ENCODE peak calls at places on chromosomes 13 and 19, in ten cellular contexts. B is heart right ventricle; Q is astrocyte; N is mesenchymal stem cell; P is uterus; W is effector memory CD4-positive, alpha-beta T cell; L is CD8-positive, alpha-beta T cell; E is left ventricle myocardium inferior; F is fibroblast of lung; K is aorta. D is an unnamed sample. For H3K36me3, the result is how much of the 10 kb centered on the place peaks cover.

GRCh38 chr19:40888191-40888590 is 6.2 kb upstream of the CYP2A7 start:
- DNase-seq in E (no peak), Q (no peak), L (no peak), P (no peak), N (no peak), B (no peak), W (no peak), F (no peak), K (no peak), D (no peak)

GRCh38 chr13:113742000-113742441 is 17.0 kb upstream of the TMEM255B start:
- DNase-seq in L (peak), Q (no peak), E (no peak), B (no peak), W (no peak), P (no peak), N (peak), K (peak), F (peak), D (no peak)

GRCh38 chr13:112124100-112124499 is 57.2 kb downstream of the SOX1 start:
- DNase-seq in L (no peak), N (no peak), F (no peak), K (no peak), W (no peak), P (no peak), E (no peak), B (no peak), Q (no peak), D (no peak)

GRCh38 chr13:86986448-86986847 is 684.7 kb upstream of the SLITRK5 start:
- DNase-seq in K (no peak), W (no peak), B (no peak), N (peak), Q (peak), P (no peak), F (peak), L (no peak), E (no peak), D (no peak)

GRCh38 chr19:14440049-14440448 is 6.9 kb downstream of the PKN1 start:
- DNase-seq in E (peak), L (peak), W (peak), Q (no peak), F (no peak), B (peak), K (peak), P (peak), N (no peak), D (peak)

GRCh38 chr19:52946322-52947310 is 16.1 kb downstream of the ZNF816 start:
- DNase-seq in Q (no peak), F (peak), N (no peak), P (peak), B (peak), L (no peak), W (no peak), E (peak), K (peak), D (no peak)

GRCh38 chr19:40585241-40585640 is 8.6 kb downstream of the SHKBP1 start:
- DNase-seq in K (no peak), B (no peak), P (no peak), W (no peak), Q (no peak), F (no peak), L (no peak), E (no peak), N (no peak), D (no peak)

GRCh38 chr13:95771950-95772349 is 95.0 kb downstream of the DNAJC3 start:
- DNase-seq in Q (no peak), E (no peak), B (no peak), L (no peak), N (no peak), F (no peak), K (no peak), P (no peak), W (no peak), D (no peak)

GRCh38 chr19:40348961-40349507 is 539 bp downstream of the PLD3 start:
- DNase-seq in L (no peak), N (peak), K (no peak), B (no peak), Q (peak), F (peak), P (no peak), W (no peak), E (no peak), D (peak)

GRCh38 chr13:99704390-99704789 is 203.1 kb downstream of the TM9SF2 start:
- DNase-seq in K (no peak), L (no peak), B (no peak), W (no peak), E (no peak), P (no peak), Q (no peak), F (no peak), N (no peak), D (no peak)

GRCh38 chr13:92963029-92963428 is 263.6 kb upstream of the GPC6 start:
- DNase-seq in Q (peak), W (no peak), E (no peak), K (no peak), F (peak), L (no peak), P (no peak), B (no peak), N (no peak), D (no peak)

GRCh38 chr19:16661480-16662034 is 618 bp downstream of the TMEM38A start:
- DNase-seq in N (no peak), L (no peak), P (peak), W (no peak), F (no peak), K (peak), B (peak), E (peak), Q (no peak), D (peak)

GRCh38 chr19:41616785-41617621 is 9.9 kb downstream of the CEACAM4 start:
- DNase-seq in K (no peak), F (peak), P (no peak), Q (no peak), N (peak), B (no peak), E (no peak), L (no peak), W (no peak), D (no peak)

GRCh38 chr19:42113641-42114348 is 18.5 kb downstream of the POU2F2 start:
- DNase-seq in B (no peak), E (no peak), F (peak), W (no peak), P (no peak), N (peak), Q (peak), K (peak), L (no peak), D (no peak)

GRCh38 chr19:771332-771785 is 20.4 kb downstream of the MISP start:
- DNase-seq in N (peak), B (peak), F (peak), E (no peak), P (no peak), Q (peak), W (no peak), K (no peak), L (no peak), D (no peak)

DNA sequence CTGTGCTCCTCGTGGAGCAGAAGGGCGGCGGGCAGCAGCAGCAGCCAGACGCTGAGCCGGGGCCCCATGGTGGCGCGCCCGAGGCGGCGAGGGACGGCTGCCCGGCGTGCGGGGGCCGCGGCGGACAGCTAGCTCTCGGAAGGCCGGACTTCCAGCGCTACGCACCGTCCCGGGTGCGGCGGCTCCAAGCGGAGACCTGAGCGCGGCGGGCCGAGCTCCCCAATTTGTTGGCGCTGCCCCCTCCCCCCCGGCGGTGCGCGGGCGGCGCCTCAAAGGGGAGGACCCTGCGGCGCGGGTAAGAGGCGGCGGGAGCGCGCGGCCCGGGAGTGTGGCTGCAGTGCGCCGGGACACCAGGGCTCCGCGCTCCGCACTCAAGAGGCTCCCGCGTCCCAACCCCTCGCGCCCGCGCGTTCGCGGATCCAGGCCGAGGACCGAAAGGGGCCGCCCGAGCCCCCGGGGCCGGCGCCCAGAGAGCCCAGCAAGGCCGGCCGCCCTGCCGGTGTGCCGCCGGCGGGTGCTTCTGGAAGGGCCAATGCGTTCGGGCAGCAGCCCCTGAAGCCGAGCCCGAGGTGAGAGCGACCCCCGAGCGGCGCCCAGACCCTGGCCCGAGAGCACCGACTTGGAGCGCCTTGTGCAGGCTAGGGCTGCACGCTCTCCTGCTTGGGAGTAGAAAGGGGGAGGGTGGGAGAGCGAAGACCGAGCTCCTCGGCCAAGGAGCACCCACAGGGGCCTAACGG is at the start of the genes COL4A1 and COL4A2:
- DNase-seq in B (peak), P (peak), W (no peak), F (peak), Q (peak), N (peak), E (peak), L (no peak), K (peak), D (no peak)
- H3K27ac ChIP-seq in B (peak), P (peak), W (no peak), F (peak), Q (peak), N (peak), E (peak), L (no peak), K (peak), D (no peak)

GRCh38 chr19:2759392-2759791 is 19.6 kb upstream of the SLC39A3 start:
- DNase-seq in N (no peak), K (no peak), P (no peak), Q (no peak), B (no peak), L (no peak), F (no peak), E (no peak), W (no peak), D (no peak)
- H3K36me3 ChIP-seq in N (half or more), K (under half), P (under half), Q (under half), B (under half), L (under half), F (under half), E (half or more), W (half or more), D (under half)

GRCh38 chr13:26679411-26679810 is 81.2 kb downstream of the GPR12 start:
- DNase-seq in K (no peak), B (no peak), N (peak), P (no peak), E (no peak), Q (peak), L (no peak), F (peak), W (no peak), D (no peak)
- H3K27ac ChIP-seq in K (no peak), B (no peak), N (peak), P (no peak), E (no peak), Q (peak), L (no peak), F (peak), W (no peak), D (no peak)

DNA sequence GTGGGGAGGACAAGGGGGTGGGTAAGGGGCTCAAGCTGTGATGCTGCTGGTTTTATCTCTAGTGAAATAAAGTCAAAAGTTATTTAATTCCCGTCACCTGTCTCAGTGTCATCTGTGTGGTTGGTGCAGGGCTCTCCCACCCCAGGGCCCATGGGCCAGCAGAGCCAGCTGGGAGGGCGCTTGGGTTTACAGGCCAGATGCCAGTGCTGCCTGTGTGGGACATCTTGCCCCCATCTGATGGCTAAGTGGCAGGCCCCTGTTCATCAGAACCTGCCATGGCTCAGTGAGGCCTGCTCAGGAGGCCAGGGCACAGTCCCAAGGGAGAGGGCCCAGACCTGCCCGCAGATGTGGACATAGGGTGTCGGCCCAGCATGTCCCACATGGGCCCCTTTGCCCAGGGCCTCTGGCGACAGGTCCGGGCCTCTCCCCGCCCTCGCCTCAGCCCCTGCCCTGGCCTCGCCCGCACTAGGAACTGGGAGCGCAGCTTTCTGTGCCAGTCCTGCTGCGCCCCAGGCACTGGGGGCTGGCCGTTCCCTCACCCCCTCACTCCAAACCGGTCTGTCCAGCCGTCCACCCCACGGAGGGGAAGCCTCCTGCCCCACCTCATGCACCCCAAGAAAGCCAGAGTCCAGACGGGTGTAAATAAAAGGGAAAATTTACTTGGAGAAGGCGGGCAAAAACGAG is 5.3 kb downstream of the ZNF296 start:
- DNase-seq in N (no peak), E (no peak), F (no peak), B (no peak), K (no peak), Q (no peak), P (no peak), W (no peak), L (no peak), D (no peak)
- H3K36me3 ChIP-seq in N (half or more), E (half or more), F (under half), B (under half), K (under half), Q (under half), P (under half), W (half or more), L (under half), D (under half)

DNA sequence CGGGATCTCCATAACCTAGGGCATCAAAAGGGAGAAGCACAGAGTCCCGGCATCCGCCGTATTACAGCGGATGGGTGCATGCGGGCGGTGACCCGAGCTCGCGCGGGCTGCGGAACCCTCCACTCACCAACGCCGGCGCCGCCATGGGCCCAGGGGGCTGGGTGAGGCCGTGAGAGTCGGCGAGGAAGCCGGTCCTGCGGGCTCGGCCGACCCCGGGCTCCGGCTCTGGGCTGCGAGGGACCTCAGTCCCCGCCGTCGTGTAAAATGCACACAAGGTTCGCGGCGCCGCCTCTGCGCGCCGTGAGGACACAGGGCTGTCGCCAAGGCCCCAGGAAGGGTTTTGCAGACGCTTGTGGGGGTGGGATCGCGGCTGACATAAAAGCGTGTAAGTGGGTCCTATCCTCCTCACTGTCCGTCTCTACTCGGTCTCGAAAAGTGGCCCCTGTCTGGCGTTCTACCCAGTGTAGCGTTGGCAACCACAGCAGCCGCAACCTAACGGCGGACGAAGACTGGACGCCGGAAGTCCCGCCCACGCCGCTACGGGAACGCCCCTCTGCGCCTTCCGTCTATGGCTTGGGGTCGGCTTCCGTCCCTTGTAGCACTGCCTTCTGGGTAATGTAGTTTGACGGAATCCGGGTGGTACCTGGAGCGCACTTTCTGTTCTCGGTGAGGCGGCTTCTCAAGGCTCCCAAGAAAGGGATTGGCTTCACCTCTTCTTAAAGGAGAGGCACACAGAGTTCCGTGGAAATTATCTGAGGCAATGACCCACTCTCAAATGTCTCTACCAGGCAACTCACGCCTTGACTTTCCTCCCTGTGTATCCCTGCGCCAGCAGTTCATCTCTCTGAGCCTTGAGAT is at the start of gene ZNF599:
- DNase-seq in P (peak), W (peak), F (peak), Q (peak), E (peak), K (peak), L (peak), B (peak), N (peak), D (peak)
- H3K27ac ChIP-seq in P (peak), W (peak), F (peak), Q (peak), E (peak), K (peak), L (peak), B (peak), N (peak), D (peak)

GRCh38 chr19:47458672-47459071 is 13.0 kb downstream of the SLC8A2 start:
- DNase-seq in Q (no peak), F (no peak), E (no peak), K (no peak), P (no peak), L (no peak), W (no peak), B (no peak), N (no peak), D (no peak)
- H3K36me3 ChIP-seq in Q (under half), F (under half), E (under half), K (under half), P (under half), L (under half), W (under half), B (under half), N (under half), D (under half)

GRCh38 chr13:44219808-44220544 is 153.6 kb upstream of the SERP2 start:
- DNase-seq in K (no peak), F (peak), N (peak), Q (peak), W (no peak), L (no peak), E (no peak), P (no peak), B (no peak), D (no peak)
- H3K27ac ChIP-seq in K (peak), F (peak), N (no peak), Q (peak), W (no peak), L (no peak), E (peak), P (peak), B (peak), D (no peak)

DNA sequence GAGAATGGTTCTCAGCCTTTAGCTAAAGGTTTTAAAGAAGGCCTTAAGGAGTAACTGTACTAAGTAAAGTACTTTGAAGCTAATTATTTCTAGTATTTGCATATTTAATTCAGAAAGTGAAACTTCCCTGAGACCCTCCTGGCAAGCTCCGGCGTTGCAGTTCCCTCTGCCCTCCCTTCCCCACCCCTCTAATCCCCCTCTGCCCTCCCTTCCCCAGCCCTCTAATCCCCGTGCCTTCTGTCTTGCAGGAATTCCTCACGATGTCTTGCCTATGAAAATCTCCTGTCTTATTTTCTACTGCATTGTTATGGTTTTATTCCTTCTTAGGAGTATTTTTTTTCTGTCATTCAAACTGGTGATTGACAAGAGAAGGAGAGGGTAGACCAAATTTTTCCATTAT is 236.9 kb downstream of the COL4A1 start:
- DNase-seq in L (no peak), N (no peak), P (no peak), E (no peak), F (no peak), W (no peak), B (no peak), K (no peak), Q (no peak), D (no peak)
- H3K36me3 ChIP-seq in L (under half), N (under half), P (under half), E (under half), F (under half), W (under half), B (under half), K (under half), Q (under half), D (under half)

DNA sequence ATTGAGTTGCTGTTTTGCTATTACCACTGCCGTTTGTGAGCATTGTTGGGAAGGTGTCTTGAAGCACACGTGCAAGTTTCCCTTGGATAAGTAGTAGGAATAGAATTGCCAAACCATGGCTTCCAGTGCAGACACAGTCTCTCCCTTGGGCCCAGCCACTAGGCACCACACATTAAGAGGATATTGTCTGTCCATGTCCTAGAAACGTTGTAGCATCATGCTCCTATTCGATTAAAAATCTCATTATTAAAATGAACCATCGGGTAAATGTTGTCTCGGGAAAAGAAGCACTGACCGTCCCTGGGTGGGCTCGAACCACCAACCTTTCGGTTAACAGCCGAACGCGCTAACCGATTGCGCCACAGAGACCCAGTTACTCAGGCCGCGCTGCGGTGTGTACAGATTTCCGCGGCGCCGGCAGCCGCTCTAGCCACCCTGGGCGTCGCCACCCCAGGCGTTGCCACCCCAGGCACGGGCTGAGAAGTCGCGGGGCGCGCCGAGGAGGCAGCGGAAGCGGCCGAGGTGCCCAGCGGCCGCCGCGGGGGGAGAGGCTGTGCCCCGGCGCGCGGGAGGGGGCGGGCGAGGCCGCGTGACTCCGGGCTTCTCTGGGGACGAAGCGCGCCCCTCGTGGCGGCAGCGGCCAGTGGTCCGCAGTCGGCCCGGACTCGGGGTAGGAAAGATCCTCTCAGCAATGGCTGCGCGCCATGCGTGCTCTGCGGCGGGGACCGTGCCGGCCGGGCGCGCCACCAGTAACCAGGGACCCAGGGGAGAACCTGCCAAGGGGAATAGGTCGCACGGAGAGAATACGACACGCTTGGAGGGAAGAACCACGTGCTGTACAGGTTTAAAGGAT is 56.2 kb downstream of the USPL1 start:
- DNase-seq in F (peak), B (peak), E (peak), P (peak), Q (peak), W (peak), K (peak), N (peak), L (peak), D (peak)
- H3K27ac ChIP-seq in F (peak), B (peak), E (peak), P (peak), Q (peak), W (peak), K (peak), N (peak), L (peak), D (peak)

DNA sequence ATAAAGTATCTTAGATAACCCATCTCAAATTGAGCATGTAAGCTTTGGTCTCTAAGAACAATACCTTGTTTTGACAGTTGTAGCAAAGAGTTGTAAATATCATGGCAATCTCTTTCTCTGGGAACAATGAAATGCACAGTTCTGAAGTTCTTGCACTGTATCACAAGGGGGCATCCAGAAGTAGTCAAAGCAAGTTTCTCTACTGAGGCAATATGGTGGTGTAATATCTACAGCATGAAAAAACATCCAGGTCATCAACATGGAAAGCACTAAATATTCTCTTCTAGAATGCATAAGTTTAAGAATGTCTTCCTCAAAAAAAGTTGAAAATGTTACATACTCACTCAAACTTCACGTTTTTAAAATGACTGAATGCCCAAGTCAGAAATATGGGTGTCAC is 19.6 kb downstream of the MTMR6 start:
- DNase-seq in Q (no peak), P (no peak), K (no peak), N (peak), W (no peak), B (no peak), E (no peak), F (peak), L (no peak), D (no peak)
- H3K36me3 ChIP-seq in Q (under half), P (under half), K (under half), N (under half), W (under half), B (under half), E (half or more), F (under half), L (under half), D (under half)